ENCODE peak calls at places on chromosomes 11 and 22, in eight cellular contexts. R, J, V, Y, O, L, E and B are unnamed samples.

GRCh38 chr11:123408619-123409455 is 21.2 kb upstream of the GRAMD1B start:
- DNase-seq in J (no peak), Y (no peak), L (no peak), V (no peak), E (no peak), O (no peak), R (no peak), B (no peak)

GRCh38 chr11:66643745-66644437 is 5.4 kb downstream of the RBM4 start:
- DNase-seq in V (no peak), Y (no peak), E (no peak), R (no peak), O (no peak), J (no peak), L (no peak), B (no peak)

GRCh38 chr22:41523464-41524221 is 20.6 kb downstream of the POLR3H start:
- DNase-seq in R (no peak), L (peak; percentile 36), Y (peak; percentile 71), J (peak; percentile 38), E (no peak), O (peak; percentile 25), V (peak; percentile 89), B (no peak)

GRCh38 chr22:23106906-23107367 is 34.9 kb downstream of the RSPH14 start:
- DNase-seq in O (no peak), L (no peak), J (no peak), E (no peak), Y (no peak), R (no peak), V (no peak), B (no peak)

GRCh38 chr22:44545773-44546172 is 47.7 kb upstream of the RTL6 start:
- DNase-seq in Y (no peak), E (no peak), L (no peak), O (no peak), R (no peak), V (no peak), J (no peak), B (no peak)

GRCh38 chr11:104654414-104654813 is 243.8 kb downstream of the CASP12 start:
- DNase-seq in J (no peak), E (no peak), V (no peak), O (no peak), R (no peak), L (no peak), Y (no peak), B (no peak)

GRCh38 chr11:119155733-119156492 is 7.1 kb downstream of the ABCG4 start:
- DNase-seq in R (no peak), V (no peak), L (no peak), E (peak; percentile 41), O (no peak), J (peak; percentile 35), Y (no peak), B (no peak)

GRCh38 chr11:129896062-129896461 is 684 bp upstream of the NFRKB start:
- DNase-seq in Y (no peak), V (no peak), O (no peak), R (no peak), E (no peak), J (no peak), L (no peak), B (no peak)

GRCh38 chr11:113673566-113674396 is 32.3 kb downstream of the TMPRSS5 start:
- DNase-seq in E (no peak), J (peak; percentile 50), O (no peak), R (no peak), V (peak; percentile 14), Y (no peak), L (no peak), B (no peak)

GRCh38 chr22:31947296-31947695 is 3.0 kb downstream of the YWHAH start:
- DNase-seq in E (peak; percentile 38), Y (no peak), J (no peak), R (no peak), L (no peak), O (no peak), V (no peak), B (no peak)

GRCh38 chr11:124875943-124876817 is 10.9 kb downstream of the ROBO3 start:
- DNase-seq in L (peak; percentile 90), R (peak; percentile 44), J (peak; percentile 94), V (peak; percentile 96), O (peak; percentile 87), E (peak; percentile 84), Y (peak; percentile 90), B (peak; percentile 49)

GRCh38 chr22:41910599-41911291 is 4.1 kb downstream of the SHISA8 start:
- DNase-seq in E (no peak), O (no peak), Y (no peak), J (peak; percentile 67), V (no peak), R (no peak), L (peak; percentile 8), B (no peak)

GRCh38 chr22:27170491-27170890 is 513.1 kb downstream of the MIAT start:
- DNase-seq in Y (peak; percentile 66), V (peak; percentile 48), J (peak; percentile 99), E (no peak), R (no peak), L (peak; percentile 99), O (peak; percentile 19), B (peak; percentile 91)

DNA sequence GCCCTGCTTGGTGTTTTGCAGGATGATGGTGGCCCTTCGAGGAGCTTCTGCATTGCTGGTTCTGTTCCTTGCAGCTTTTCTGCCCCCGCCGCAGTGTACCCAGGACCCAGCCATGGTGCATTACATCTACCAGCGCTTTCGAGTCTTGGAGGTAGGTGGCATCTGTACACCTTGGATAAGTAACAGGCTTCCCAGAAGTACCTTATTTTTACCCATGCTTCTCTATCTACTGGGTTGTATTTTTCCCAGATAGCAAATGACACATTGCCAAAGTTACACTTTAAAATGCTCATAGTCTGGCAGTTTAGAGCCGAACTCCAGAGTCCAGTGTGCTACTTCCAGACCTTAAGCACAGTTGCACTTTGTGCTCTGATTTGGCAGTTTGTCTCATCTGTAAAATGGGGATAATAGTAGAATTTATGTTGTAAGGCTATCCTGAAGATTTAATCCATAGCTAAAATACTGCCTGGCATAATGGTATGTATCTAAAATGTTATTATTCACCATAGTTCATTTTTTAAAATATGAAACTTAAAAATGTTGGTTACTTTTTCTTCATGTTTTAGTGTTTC is 634 bp downstream of the OLFML1 start:
- DNase-seq in O (no peak), L (no peak), E (no peak), J (no peak), V (no peak), R (no peak), Y (no peak), B (no peak)
- H3K4me3 ChIP-seq in O (peak overlapping the region; percentile 55), L (peak overlapping the region; percentile 38), E (peak overlapping the region; percentile 16), J (no peak overlapping the region), V (no peak overlapping the region), R (no peak overlapping the region), Y (no peak overlapping the region), B (peak overlapping the region; percentile 5)

DNA sequence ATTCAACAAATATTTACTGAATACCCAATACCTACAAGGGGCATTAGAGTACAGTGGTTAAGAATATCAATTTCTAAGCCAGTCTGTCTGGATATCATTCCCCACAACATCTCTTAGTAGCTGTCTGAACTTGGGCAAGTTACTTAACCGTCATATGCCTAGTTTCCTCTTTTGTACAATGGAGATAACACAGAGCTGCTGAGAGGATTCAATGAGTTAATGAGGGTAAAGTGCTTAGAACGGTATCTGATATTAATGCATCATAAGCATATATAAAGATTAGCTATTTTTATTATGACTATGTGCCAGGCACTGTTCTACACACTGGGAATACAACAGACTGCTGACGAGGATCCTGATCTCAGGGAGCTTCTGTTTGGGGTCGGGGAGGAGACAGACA is 116.4 kb downstream of the APOL5 start:
- DNase-seq in V (no peak), O (no peak), L (no peak), Y (no peak), J (no peak), R (no peak), E (no peak), B (no peak)
- H3K4me3 ChIP-seq in V (no peak overlapping the region), O (peak overlapping the region; percentile 23), L (no peak overlapping the region), Y (no peak overlapping the region), J (peak overlapping the region; percentile 97), R (no peak overlapping the region), E (no peak overlapping the region), B (no peak overlapping the region)

DNA sequence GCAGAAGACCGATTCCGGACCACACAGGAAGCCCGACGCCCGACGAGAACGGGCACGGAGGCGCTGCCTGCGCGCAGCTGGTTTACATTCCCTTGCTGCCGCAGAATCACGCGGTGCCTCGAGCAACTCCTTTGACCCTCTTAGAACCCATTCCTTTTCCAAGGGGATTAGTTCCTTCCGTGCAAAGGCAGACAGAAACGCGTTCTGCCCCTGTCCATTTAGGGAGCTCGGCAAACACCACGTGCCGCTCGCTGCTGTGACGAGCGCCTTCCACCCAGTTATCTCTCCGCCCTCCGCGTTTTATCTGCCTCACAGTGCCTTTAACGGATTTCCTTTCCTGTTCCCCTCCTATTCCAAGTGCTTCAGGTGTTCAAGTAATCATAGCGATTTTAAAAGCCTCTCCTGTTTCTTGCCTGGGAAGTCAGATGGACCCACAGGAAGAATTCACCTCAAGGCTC is 24.1 kb upstream of the MICAL3 start:
- DNase-seq in V (peak; percentile 57), Y (peak; percentile 42), R (no peak), E (no peak), L (peak; percentile 70), O (no peak), J (peak; percentile 67), B (no peak)
- H3K4me3 ChIP-seq in V (peak overlapping the region; percentile 16), Y (no peak overlapping the region), R (no peak overlapping the region), E (no peak overlapping the region), L (peak overlapping the region; percentile 51), O (peak overlapping the region; percentile 57), J (peak overlapping the region; percentile 56), B (no peak overlapping the region)

DNA sequence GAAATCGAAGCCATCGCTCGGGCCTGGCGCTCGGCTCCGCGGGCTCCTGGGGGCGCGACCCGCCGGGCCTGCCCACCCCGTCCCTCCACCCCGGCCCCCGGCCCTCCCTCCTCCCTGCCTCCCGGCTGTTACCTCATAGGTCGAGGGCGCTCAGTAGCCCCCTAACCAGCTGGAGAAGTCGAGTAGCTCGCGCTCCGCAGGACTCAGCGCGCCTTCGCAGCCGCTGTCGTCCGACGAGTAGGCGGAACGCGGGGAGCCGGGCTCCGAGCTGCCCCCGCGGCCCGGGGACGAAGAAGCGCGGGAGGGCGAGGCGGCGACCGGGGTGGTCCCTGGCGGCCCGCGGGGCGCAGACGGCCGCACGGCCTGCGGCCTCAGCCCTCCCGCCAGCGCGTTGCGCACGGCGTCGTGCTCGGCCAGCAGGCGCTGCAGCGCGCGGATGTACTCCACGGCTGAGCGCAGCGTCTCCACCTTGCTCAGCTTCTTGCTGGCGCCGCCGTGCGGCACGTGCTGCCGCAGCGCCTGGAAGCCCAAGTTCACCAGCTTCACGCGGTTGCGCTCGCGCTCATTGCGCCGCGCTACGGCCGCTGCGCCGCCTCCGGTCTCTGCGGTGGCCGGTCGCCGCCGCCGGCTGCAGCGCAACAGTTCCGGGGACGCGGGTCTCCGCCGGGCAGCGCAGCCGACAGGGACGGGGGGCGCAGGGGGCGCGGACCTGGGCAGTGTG is 627 bp downstream of the ASCL2 start:
- DNase-seq in E (peak; percentile 66), Y (no peak), J (peak; percentile 63), O (no peak), R (no peak), V (peak; percentile 55), L (peak; percentile 44), B (no peak)
- H3K4me3 ChIP-seq in E (peak overlapping the region; percentile 44), Y (no peak overlapping the region), J (no peak overlapping the region), O (peak overlapping the region; percentile 46), R (peak overlapping the region; percentile 50), V (no peak overlapping the region), L (no peak overlapping the region), B (no peak overlapping the region)

GRCh38 chr22:17578129-17578754 is 14.9 kb downstream of the SLC25A18 start:
- DNase-seq in E (peak; percentile 53), L (peak; percentile 76), O (peak; percentile 69), Y (no peak), V (peak; percentile 36), R (no peak), J (peak; percentile 70), B (no peak)
- H3K4me3 ChIP-seq in E (no peak overlapping the region), L (no peak overlapping the region), O (no peak overlapping the region), Y (no peak overlapping the region), V (no peak overlapping the region), R (no peak overlapping the region), J (no peak overlapping the region), B (no peak overlapping the region)

GRCh38 chr11:24391165-24391564 is 105.7 kb upstream of the LUZP2 start:
- DNase-seq in J (peak; percentile 66), L (peak; percentile 6), E (no peak), V (peak; percentile 87), R (no peak), Y (peak; percentile 59), O (no peak), B (no peak)
- H3K4me3 ChIP-seq in J (no peak overlapping the region), L (no peak overlapping the region), E (no peak overlapping the region), V (no peak overlapping the region), R (no peak overlapping the region), Y (no peak overlapping the region), O (no peak overlapping the region), B (no peak overlapping the region)